ENCODE peak calls at places on chromosomes 11 and 22, in five cellular contexts. E, H, S, Z and F are unnamed samples.

GRCh38 chr22:23072911-23073491 is 2.7 kb downstream of the GNAZ start:
- DNase-seq in E (no peak), H (no peak), S (peak), Z (peak), F (no peak)

GRCh38 chr11:67269401-67270255 is 3.4 kb downstream of the GRK2 start:
- DNase-seq in E (no peak), H (no peak), S (peak), Z (no peak), F (no peak)

GRCh38 chr11:64321026-64321425 is 3.1 kb downstream of the PRDX5 start:
- DNase-seq in E (no peak), H (no peak), S (no peak), Z (no peak), F (no peak)

GRCh38 chr11:66891849-66892660 is 35.2 kb downstream of the LRFN4 start:
- DNase-seq in E (peak), H (no peak), S (no peak), Z (peak), F (peak)

GRCh38 chr22:22776121-22776520 is 111.5 kb upstream of the IGLL5 start:
- DNase-seq in E (no peak), H (no peak), S (no peak), Z (no peak), F (no peak)

GRCh38 chr22:27962268-27963191 is 43.5 kb upstream of the PITPNB start:
- DNase-seq in E (peak), H (no peak), S (no peak), Z (no peak), F (no peak)

GRCh38 chr11:102849319-102849718 is 5.9 kb upstream of the MMP3 start:
- DNase-seq in E (peak), H (no peak), S (no peak), Z (peak), F (no peak)

GRCh38 chr11:129249351-129249750 is 57.2 kb upstream of the ARHGAP32 start:
- DNase-seq in E (peak), H (no peak), S (no peak), Z (peak), F (no peak)

GRCh38 chr11:57903441-57904123 is 120.1 kb upstream of the OR9Q1 start:
- DNase-seq in E (peak), H (no peak), S (peak), Z (no peak), F (no peak)

GRCh38 chr22:27990879-27991278 is 71.8 kb upstream of the PITPNB start:
- DNase-seq in E (peak), H (no peak), S (no peak), Z (no peak), F (peak)

GRCh38 chr11:96875772-96876171 is 486.0 kb downstream of the JRKL start:
- DNase-seq in E (peak), H (no peak), S (no peak), Z (no peak), F (no peak)

GRCh38 chr11:43920598-43921419 is 21.6 kb upstream of the C11orf96 start:
- DNase-seq in E (peak), H (no peak), S (no peak), Z (peak), F (no peak)

GRCh38 chr11:34585870-34586654 is 34.8 kb upstream of the EHF start:
- DNase-seq in E (peak), H (peak), S (no peak), Z (peak), F (peak)

GRCh38 chr11:68661697-68662603 is 22.4 kb upstream of the GAL start:
- DNase-seq in E (peak), H (no peak), S (peak), Z (no peak), F (no peak)

GRCh38 chr22:41976070-41976901 is 7.0 kb downstream of the SEPTIN3 start:
- DNase-seq in E (no peak), H (peak), S (peak), Z (no peak), F (peak)

GRCh38 chr11:125199915-125200314 is 35.4 kb downstream of the PKNOX2 start:
- DNase-seq in E (no peak), H (no peak), S (no peak), Z (no peak), F (no peak)

GRCh38 chr11:133306019-133306418 is 226.3 kb downstream of the OPCML start:
- DNase-seq in E (no peak), H (no peak), S (no peak), Z (no peak), F (no peak)

GRCh38 chr11:87454246-87454645 is 416.5 kb downstream of the TMEM135 start:
- DNase-seq in E (no peak), H (no peak), S (no peak), Z (no peak), F (peak)

GRCh38 chr11:121714356-121714755 is 261.6 kb upstream of the SORL1-AS1 start:
- DNase-seq in E (peak), H (no peak), S (no peak), Z (peak), F (no peak)

GRCh38 chr11:60944504-60945294 is 7.3 kb downstream of the SLC15A3 start:
- DNase-seq in E (no peak), H (no peak), S (no peak), Z (no peak), F (peak)
- TF ChIP-seq CTCF in E (peak), H (no peak), S (no peak), Z (peak), F (peak)

GRCh38 chr11:100980156-100980555 is 149.5 kb downstream of the PGR start:
- DNase-seq in E (peak), H (peak), S (no peak), Z (peak), F (no peak)
- TF ChIP-seq CTCF in E (peak), H (no peak), S (no peak), Z (peak), F (peak)

GRCh38 chr11:115122274-115122673 is 381.9 kb downstream of the CADM1 start:
- DNase-seq in E (no peak), H (no peak), S (no peak), Z (no peak), F (no peak)
- TF ChIP-seq CTCF in E (no peak), H (no peak), S (no peak), Z (no peak), F (no peak)

GRCh38 chr22:37256075-37256726 is 12.1 kb upstream of the RAC2 start:
- DNase-seq in E (no peak), H (no peak), S (no peak), Z (no peak), F (no peak)

GRCh38 chr22:37254206-37254866 is 10.3 kb upstream of the RAC2 start:
- DNase-seq in E (peak), H (no peak), S (no peak), Z (peak), F (no peak)

GRCh38 chr22:37254867-37255233 is 10.8 kb upstream of the RAC2 start:
- DNase-seq in E (no peak), H (no peak), S (no peak), Z (peak), F (no peak)

GRCh38 chr22:37255558-37256006 is 11.5 kb upstream of the RAC2 start:
- DNase-seq in E (no peak), H (no peak), S (no peak), Z (no peak), F (no peak)

DNA sequence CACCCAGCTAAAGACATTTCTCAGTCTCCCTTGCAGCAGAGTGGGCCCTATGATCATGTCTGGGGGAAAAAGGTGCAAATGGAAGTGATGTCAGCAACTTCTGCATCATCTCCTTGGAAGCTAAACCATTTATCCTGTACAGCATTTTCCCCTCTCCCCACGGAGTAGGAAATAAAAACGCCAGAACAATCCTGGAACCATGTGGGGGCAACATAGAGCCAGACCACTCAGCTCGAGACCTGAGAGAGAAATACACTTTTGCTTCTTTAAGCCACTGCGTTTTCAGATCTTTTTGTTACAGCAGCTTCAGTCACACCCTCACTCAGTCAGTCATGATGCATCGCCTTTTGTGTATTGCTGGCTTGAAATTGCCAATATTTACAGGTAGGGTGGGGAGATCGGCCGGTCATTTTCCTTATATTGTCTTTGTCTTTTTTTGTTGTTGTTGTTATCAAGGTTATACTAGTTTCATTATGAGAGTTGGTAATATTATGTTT is 9.1 kb upstream of the RAC2 start:
- DNase-seq in E (no peak), H (no peak), S (no peak), Z (no peak), F (no peak)
- TF ChIP-seq CTCF in E (peak), H (no peak), S (no peak), Z (peak), F (no peak)

GRCh38 chr11:17550455-17551346 is 3.6 kb downstream of the OTOG start:
- DNase-seq in E (peak), H (no peak), S (no peak), Z (no peak), F (no peak)

GRCh38 chr11:17547051-17547577 is at the start of gene OTOG:
- DNase-seq in E (peak), H (no peak), S (no peak), Z (no peak), F (no peak)

GRCh38 chr11:17547932-17548331 is 873 bp downstream of the OTOG start:
- DNase-seq in E (no peak), H (no peak), S (no peak), Z (no peak), F (no peak)

GRCh38 chr11:17546240-17546639 is 819 bp upstream of the OTOG start:
- DNase-seq in E (no peak), H (no peak), S (no peak), Z (no peak), F (no peak)

DNA sequence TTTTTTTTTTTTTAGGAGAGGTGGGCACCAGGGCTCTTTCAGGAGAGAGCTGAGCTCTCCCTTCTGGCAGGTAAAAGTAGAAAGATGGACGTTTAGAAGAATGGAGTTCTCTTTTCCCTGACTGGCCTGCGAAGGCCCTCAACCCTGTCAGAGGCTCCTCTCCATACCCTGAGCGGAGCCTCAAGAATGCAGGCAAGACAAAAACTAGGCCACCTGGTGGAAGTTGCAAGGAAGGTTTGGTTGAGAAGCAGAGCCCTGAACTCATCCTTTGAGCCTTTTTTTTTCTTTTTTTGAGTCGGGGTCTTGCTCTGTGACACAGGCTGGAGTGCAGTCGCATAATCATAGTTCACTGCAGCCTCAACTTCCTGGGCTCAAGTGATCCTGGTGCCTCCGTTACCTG is 1.4 kb downstream of the OTOG start:
- DNase-seq in E (no peak), H (no peak), S (no peak), Z (no peak), F (no peak)
- TF ChIP-seq CTCF in E (no peak), H (no peak), S (no peak), Z (peak), F (no peak)

DNA sequence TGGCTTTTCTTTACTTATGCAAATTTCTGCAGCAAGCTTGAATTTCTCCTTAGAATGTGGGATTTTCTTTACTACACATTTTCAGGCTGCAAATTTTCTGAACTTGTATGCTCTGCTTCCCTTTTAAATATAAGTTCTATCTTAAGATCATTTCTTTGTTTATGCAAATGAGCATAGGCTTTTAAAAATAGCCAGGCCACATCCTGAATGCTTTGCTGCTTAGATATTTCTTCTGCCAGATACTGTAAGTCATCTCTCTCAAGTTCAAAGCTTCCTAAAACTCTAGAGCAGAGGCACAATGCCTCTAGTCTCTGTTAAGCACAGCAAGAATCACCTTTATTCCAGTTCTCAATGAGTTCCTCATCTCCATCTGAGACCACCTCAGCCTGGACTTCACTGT is 685.9 kb upstream of the LRRC4C start:
- DNase-seq in E (no peak), H (no peak), S (no peak), Z (no peak), F (no peak)
- TF ChIP-seq CTCF in E (no peak), H (no peak), S (no peak), Z (no peak), F (no peak)

DNA sequence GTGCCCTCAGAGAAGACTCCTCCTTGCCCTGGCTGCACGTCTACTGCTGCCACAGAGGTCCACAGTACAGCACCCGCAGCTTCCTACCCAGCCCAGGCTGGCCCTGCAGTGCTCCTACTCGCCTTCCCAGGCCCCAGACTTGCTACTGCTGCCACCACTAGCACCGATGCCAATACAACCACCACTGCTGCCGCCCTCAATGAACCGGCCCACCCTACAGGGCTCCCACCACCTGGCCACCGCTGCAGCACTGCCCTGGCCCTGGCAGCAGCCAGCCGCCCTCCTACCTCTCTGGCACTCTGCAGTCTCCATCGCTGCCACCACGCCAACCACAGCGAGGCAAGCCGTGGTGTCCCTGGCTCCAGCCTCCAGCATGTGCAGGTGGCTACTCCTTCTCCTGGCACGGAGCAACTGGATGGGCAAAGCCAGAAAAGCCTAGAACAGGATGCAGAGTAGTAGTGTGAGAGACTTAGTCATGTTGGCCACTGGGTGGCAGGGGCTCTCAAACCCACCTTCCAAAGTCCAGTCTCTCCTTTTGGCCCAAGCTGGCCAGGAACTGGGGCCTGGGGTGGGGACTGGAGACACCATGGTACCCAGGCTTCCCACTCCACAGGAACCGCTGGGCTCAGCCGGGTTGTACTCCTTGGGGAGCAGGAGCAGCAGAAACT is 39.4 kb downstream of the C22orf42 start:
- DNase-seq in E (no peak), H (no peak), S (no peak), Z (no peak), F (peak)
- TF ChIP-seq CTCF in E (no peak), H (no peak), S (no peak), Z (peak), F (no peak)

GRCh38 chr11:59403546-59403945 is 22.7 kb downstream of the OR5A2 start:
- DNase-seq in E (peak), H (no peak), S (no peak), Z (no peak), F (no peak)

GRCh38 chr11:59400461-59401261 is 25.6 kb downstream of the OR5A2 start:
- DNase-seq in E (no peak), H (no peak), S (no peak), Z (no peak), F (no peak)

DNA sequence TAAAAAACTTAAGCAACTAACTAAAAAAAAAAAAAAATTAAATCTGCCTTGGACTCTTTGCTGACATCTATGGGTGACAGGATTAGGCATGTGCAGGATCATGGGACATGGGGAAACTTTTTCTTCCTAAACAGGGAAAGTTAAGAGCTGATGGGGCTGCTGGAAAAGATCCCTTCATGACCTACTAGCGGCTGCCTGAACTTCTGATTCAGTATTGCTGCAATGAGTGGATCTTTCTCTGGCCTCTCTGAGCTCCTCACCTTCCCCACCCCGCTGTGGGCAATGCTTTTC is 25.0 kb downstream of the OR5A2 start:
- DNase-seq in E (no peak), H (no peak), S (no peak), Z (no peak), F (no peak)
- TF ChIP-seq CTCF in E (no peak), H (no peak), S (no peak), Z (peak), F (no peak)

DNA sequence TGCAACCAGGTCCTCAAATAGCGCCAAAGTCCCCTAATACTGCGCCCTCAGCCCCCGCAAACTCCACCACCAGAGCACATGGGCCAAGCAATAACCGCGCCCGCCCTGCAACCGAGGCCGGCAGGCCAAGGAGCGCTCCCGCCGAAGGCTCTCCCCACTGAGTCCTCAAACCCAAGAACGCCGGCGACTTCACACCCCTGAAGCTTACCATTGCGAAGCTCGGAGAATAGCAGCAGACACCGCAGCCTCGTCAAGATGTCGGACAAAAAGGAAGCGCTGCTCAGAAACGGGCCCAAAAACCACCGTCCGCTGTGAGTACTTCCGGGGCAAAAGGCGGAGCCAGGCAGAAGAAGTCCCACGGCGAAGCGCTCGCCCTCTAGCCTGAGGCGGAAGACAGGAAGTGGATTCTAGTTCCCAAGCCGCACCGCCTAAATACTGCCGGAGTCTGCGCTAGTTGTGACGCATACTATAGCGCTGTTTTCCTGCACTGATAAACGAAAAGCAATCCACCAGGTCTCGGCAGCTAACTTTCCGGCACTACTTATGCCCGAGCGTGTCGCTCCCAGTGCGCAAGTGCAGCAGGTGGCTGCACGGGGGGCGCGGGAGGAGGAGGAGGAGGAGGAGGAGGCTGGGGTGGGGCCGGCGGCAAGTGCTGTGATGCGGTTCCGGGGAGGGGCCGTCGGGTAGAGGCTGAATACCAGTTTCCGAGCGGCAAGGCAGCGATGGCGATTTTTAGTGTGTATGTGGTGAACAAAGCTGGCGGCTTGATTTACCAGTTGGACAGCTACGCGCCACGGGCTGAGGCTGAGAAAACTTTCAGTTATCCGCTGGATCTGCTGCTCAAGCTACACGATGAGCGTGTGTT is at the start of the genes RPS25 and TRAPPC4:
- DNase-seq in E (peak), H (peak), S (peak), Z (peak), F (peak)
- TF ChIP-seq CTCF in E (no peak), H (no peak), S (no peak), Z (no peak), F (no peak)